ENCODE peak calls at places on chromosome 6, in five cellular contexts. Q is IMR-90, I is NCI-H146, O is pons, H is non-pigmented ciliary epithelial cell. G is an unnamed sample.

GRCh38 chr6:35573495-35574110 is 60.9 kb upstream of the TULP1 start:
- DNase-seq in I (no peak), Q (peak; percentile 4), H (no peak), O (no peak), G (no peak)

GRCh38 chr6:18263561-18264337 is 581 bp downstream of the DEK start:
- DNase-seq in H (no peak), I (peak; percentile 77), O (peak; percentile 57), Q (no peak), G (no peak)

GRCh38 chr6:73798592-73798991 is 102.6 kb downstream of the CD109 start:
- DNase-seq in O (peak; percentile 48), H (peak; percentile 93), Q (peak; percentile 99), I (no peak), G (peak; percentile 83)

GRCh38 chr6:104648347-104648746 is 211.4 kb downstream of the HACE1 start:
- DNase-seq in O (no peak), H (no peak), Q (no peak), I (no peak), G (no peak)

GRCh38 chr6:31836676-31837611 is 9.4 kb downstream of the HSPA1B start:
- DNase-seq in H (no peak), Q (peak; percentile 67), I (no peak), O (no peak), G (no peak)

GRCh38 chr6:66605011-66605410 is 898.0 kb upstream of the EYS start:
- DNase-seq in H (peak; percentile 61), O (no peak), Q (no peak), I (no peak), G (peak; percentile 49)

GRCh38 chr6:81166770-81167169 is 585.7 kb downstream of the TENT5A start:
- DNase-seq in I (no peak), H (no peak), Q (peak; percentile 28), O (no peak), G (no peak)

GRCh38 chr6:42440027-42440426 is 11.7 kb downstream of the TRERF1 start:
- DNase-seq in I (no peak), H (no peak), Q (peak; percentile 26), O (no peak), G (no peak)

GRCh38 chr6:75504902-75505233 is 11.3 kb upstream of the FILIP1 start:
- DNase-seq in H (no peak), I (no peak), Q (no peak), O (peak; percentile 21), G (no peak)

GRCh38 chr6:13526339-13526717 is 38.9 kb upstream of the GFOD1 start:
- DNase-seq in O (no peak), Q (no peak), I (no peak), H (no peak), G (no peak)

GRCh38 chr6:129665555-129665954 is 44.4 kb downstream of the ARHGAP18 start:
- DNase-seq in O (no peak), Q (no peak), H (no peak), I (no peak), G (no peak)

GRCh38 chr6:90035047-90035678 is 140.9 kb downstream of the GJA10 start:
- DNase-seq in O (no peak), Q (no peak), I (no peak), H (no peak), G (no peak)

GRCh38 chr6:125584468-125584939 is 164.9 kb upstream of the HEY2 start:
- DNase-seq in H (peak; percentile 11), I (peak; percentile 90), O (peak; percentile 95), Q (peak; percentile 1), G (no peak)

GRCh38 chr6:19279137-19279747 is 557.9 kb upstream of the ID4 start:
- DNase-seq in I (no peak), Q (no peak), O (no peak), H (no peak), G (no peak)

GRCh38 chr6:159125977-159126376 is 43.2 kb upstream of the FNDC1 start:
- DNase-seq in I (peak; percentile 31), H (no peak), Q (no peak), O (peak; percentile 94), G (no peak)

GRCh38 chr6:7640607-7641577 is 50.9 kb downstream of the SNRNP48 start:
- DNase-seq in H (peak; percentile 79), I (no peak), O (no peak), Q (peak; percentile 87), G (peak; percentile 66)

GRCh38 chr6:53840027-53840426 is 45.2 kb downstream of the LRRC1 start:
- DNase-seq in O (no peak), Q (no peak), H (no peak), I (no peak), G (no peak)

GRCh38 chr6:52820198-52820597 is 16.6 kb upstream of the GSTA1 start:
- DNase-seq in H (no peak), I (no peak), O (no peak), Q (peak; percentile 52), G (no peak)

GRCh38 chr6:166728884-166729530 is 102.0 kb upstream of the RPS6KA2 start:
- DNase-seq in Q (no peak), O (no peak), H (no peak), I (no peak), G (no peak)

GRCh38 chr6:96522469-96523009 is 933 bp downstream of the UFL1 start:
- DNase-seq in H (no peak), Q (peak; percentile 14), O (no peak), I (peak; percentile 18), G (no peak)

GRCh38 chr6:71478834-71479541 is 190.4 kb downstream of the OGFRL1 start:
- DNase-seq in H (peak; percentile 92), Q (peak; percentile 94), O (peak; percentile 28), I (no peak), G (peak; percentile 94)

GRCh38 chr6:141956046-141956761 is 176.5 kb upstream of the GJE1 start:
- DNase-seq in O (no peak), Q (peak; percentile 14), H (no peak), I (no peak), G (no peak)

G was measured in HS-5.